ENCODE peak calls at places on chromosomes 7 and 10, in four cellular contexts. L is M059J; U is GM20000; Q is stimulated activated CD4-positive, alpha-beta T cell treated with anti-CD3 and anti-CD28 coated beads, Interleukin-2, amount 100 ng/mL, for 4 hours. X is an unnamed sample.

GRCh38 chr10:90167174-90168064 is 466.0 kb downstream of the KIF20B start:
- DNase-seq in U (peak; percentile 17), Q (no peak), L (peak; percentile 77), X (no peak)

GRCh38 chr10:66747451-66747850 is 178.4 kb upstream of the LRRTM3 start:
- DNase-seq in L (peak; percentile 91), U (no peak), Q (no peak), X (peak; percentile 89)

GRCh38 chr10:43218206-43218950 is 48.5 kb downstream of the RASGEF1A start:
- DNase-seq in L (peak; percentile 64), Q (no peak), U (no peak), X (peak; percentile 95)

GRCh38 chr10:43793714-43794113 is 145.0 kb upstream of the ZNF32 start:
- DNase-seq in L (peak; percentile 27), Q (no peak), U (no peak), X (no peak)

GRCh38 chr7:135245826-135246825 is 12.5 kb downstream of the STRA8 start:
- DNase-seq in Q (no peak), U (no peak), L (no peak), X (no peak)

GRCh38 chr7:47580811-47581331 is 1.0 kb downstream of the TNS3 start:
- DNase-seq in U (no peak), Q (no peak), L (peak; percentile 62), X (no peak)

GRCh38 chr10:32985781-32986350 is 27.8 kb upstream of the ITGB1 start:
- DNase-seq in Q (no peak), L (peak; percentile 82), U (no peak), X (peak; percentile 57)

GRCh38 chr10:113058175-113058961 is 108.3 kb downstream of the TCF7L2 start:
- DNase-seq in U (no peak), Q (no peak), L (no peak), X (no peak)

GRCh38 chr7:109178342-109178741 is 608.7 kb downstream of the DNAJB9 start:
- DNase-seq in U (no peak), L (no peak), Q (no peak), X (no peak)

GRCh38 chr7:106283831-106284515 is 810 bp downstream of the NAMPT start:
- DNase-seq in Q (peak; percentile 37), L (peak; percentile 72), U (no peak), X (peak; percentile 63)

GRCh38 chr10:116721991-116722392 is 20.4 kb downstream of the HSPA12A start:
- DNase-seq in Q (no peak), L (peak; percentile 25), U (no peak), X (no peak)

GRCh38 chr7:100629117-100629711 is 12.1 kb downstream of the TFR2 start:
- DNase-seq in Q (no peak), U (peak; percentile 71), L (peak; percentile 38), X (peak; percentile 57)

GRCh38 chr7:41955475-41956243 is 252.8 kb upstream of the INHBA start:
- DNase-seq in U (no peak), Q (no peak), L (peak; percentile 99), X (peak; percentile 91)

GRCh38 chr10:88932539-88933256 is 19.9 kb downstream of the ACTA2 start:
- DNase-seq in L (peak; percentile 91), Q (peak; percentile 12), U (peak; percentile 57), X (peak; percentile 98)

GRCh38 chr10:106705576-106706526 is 458.7 kb downstream of the SORCS1 start:
- DNase-seq in Q (no peak), L (peak; percentile 45), U (peak; percentile 39), X (peak; percentile 64)

GRCh38 chr10:63247771-63248170 is 114.6 kb downstream of the NRBF2 start:
- DNase-seq in Q (no peak), U (no peak), L (peak; percentile 57), X (no peak)

GRCh38 chr7:83413831-83414230 is 235.1 kb downstream of the SEMA3E start:
- DNase-seq in U (no peak), L (peak; percentile 1), Q (no peak), X (no peak)

GRCh38 chr10:80805343-80806020 is 267.8 kb downstream of the SH2D4B start:
- DNase-seq in Q (no peak), U (no peak), L (no peak), X (no peak)

GRCh38 chr10:21099291-21099800 is 202.2 kb upstream of the NEBL start:
- DNase-seq in U (no peak), L (no peak), Q (no peak), X (no peak)

GRCh38 chr10:122102867-122103525 is 114.0 kb downstream of the TACC2 start:
- DNase-seq in Q (no peak), L (no peak), U (no peak), X (no peak)

GRCh38 chr7:24786941-24787340 is 29.7 kb upstream of the GSDME start:
- DNase-seq in Q (no peak), L (peak; percentile 100), U (no peak), X (peak; percentile 92)

GRCh38 chr10:86798636-86799035 is 42.2 kb downstream of the BMPR1A start:
- DNase-seq in U (peak; percentile 19), Q (no peak), L (peak; percentile 63), X (no peak)

GRCh38 chr10:14573666-14574261 is 200.9 kb downstream of the FAM107B start:
- DNase-seq in U (no peak), Q (no peak), L (peak; percentile 83), X (no peak)